ENCODE peak calls at places on chromosomes 3 and 15, in seven cellular contexts. L is GM23338, K is HCT116, S is PC-3, V is hepatocyte, T is MM.1S, W is neural progenitor cell. D is an unnamed sample.

GRCh38 chr3:65828706-65829105 is 210.0 kb downstream of the MAGI1 start:
- DNase-seq in V (no peak), L (peak; percentile 47), T (no peak), W (no peak), S (no peak), K (no peak), D (peak; percentile 78)

GRCh38 chr3:44235604-44236484 is 5.8 kb upstream of the TOPAZ1 start:
- DNase-seq in W (peak; percentile 85), V (peak; percentile 91), S (peak; percentile 93), K (peak; percentile 79), L (peak; percentile 91), T (peak; percentile 80), D (peak; percentile 92)

GRCh38 chr3:64290864-64291263 is 65.6 kb upstream of the PRICKLE2 start:
- DNase-seq in S (peak; percentile 3), T (no peak), K (no peak), V (no peak), W (no peak), L (no peak), D (peak; percentile 52)

GRCh38 chr3:57706462-57706861 is 13.6 kb upstream of the DENND6A start:
- DNase-seq in T (no peak), V (peak; percentile 59), W (no peak), S (peak; percentile 94), K (peak; percentile 21), L (no peak), D (peak; percentile 95)

GRCh38 chr3:196124608-196125007 is 42.7 kb upstream of the TFRC start:
- DNase-seq in W (no peak), S (no peak), K (no peak), L (no peak), T (no peak), V (no peak), D (no peak)

GRCh38 chr3:73493543-73494314 is 131.0 kb downstream of the PDZRN3 start:
- DNase-seq in V (no peak), T (no peak), W (no peak), L (no peak), K (no peak), S (no peak), D (peak; percentile 90)

GRCh38 chr15:70094690-70095311 is 2.9 kb downstream of the TLE3 start:
- DNase-seq in V (peak; percentile 14), K (no peak), S (no peak), W (no peak), L (no peak), T (peak; percentile 22), D (peak; percentile 18)

GRCh38 chr3:187770224-187770623 is 25.0 kb upstream of the BCL6 start:
- DNase-seq in V (no peak), S (no peak), K (no peak), W (no peak), L (no peak), T (peak; percentile 67), D (no peak)

GRCh38 chr3:100810671-100811070 is 101.4 kb downstream of the TFG start:
- DNase-seq in W (no peak), V (no peak), K (no peak), L (no peak), T (no peak), S (no peak), D (peak; percentile 83)

GRCh38 chr3:156449712-156450574 is 105.0 kb downstream of the SSR3 start:
- DNase-seq in S (peak; percentile 64), T (peak; percentile 75), L (peak; percentile 72), W (peak; percentile 48), V (peak; percentile 55), K (peak; percentile 37), D (peak; percentile 61)

GRCh38 chr3:34012102-34012461 is 213.7 kb downstream of the PDCD6IP start:
- DNase-seq in V (peak; percentile 82), T (no peak), S (peak; percentile 98), L (no peak), W (peak; percentile 14), K (peak; percentile 7), D (peak; percentile 98)

GRCh38 chr15:34818531-34818930 is 23.2 kb upstream of the ACTC1 start:
- DNase-seq in W (no peak), K (no peak), S (no peak), L (no peak), T (no peak), V (no peak), D (peak; percentile 73)

GRCh38 chr15:44084171-44084570 is 110.9 kb downstream of the FRMD5 start:
- DNase-seq in V (no peak), W (no peak), S (no peak), L (no peak), T (no peak), K (no peak), D (no peak)

GRCh38 chr3:188489639-188490405 is 335.9 kb downstream of the LPP start:
- DNase-seq in V (no peak), S (no peak), T (no peak), K (no peak), L (no peak), W (no peak), D (peak; percentile 86)

GRCh38 chr3:77039606-77040553 is at the start of gene ROBO2:
- DNase-seq in S (no peak), K (no peak), T (no peak), V (peak; percentile 80), L (peak; percentile 84), W (peak; percentile 91), D (peak; percentile 49)

GRCh38 chr15:88623061-88623460 is 1.9 kb downstream of the AEN start:
- DNase-seq in V (peak; percentile 54), K (peak; percentile 64), T (no peak), W (no peak), S (peak; percentile 92), L (no peak), D (peak; percentile 96)

GRCh38 chr3:58657571-58658141 is 8.9 kb downstream of the FAM3D start:
- DNase-seq in V (no peak), W (no peak), L (no peak), S (peak; percentile 31), T (no peak), K (no peak), D (no peak)

GRCh38 chr3:102354818-102355515 is 79.8 kb upstream of the ZPLD1 start:
- DNase-seq in K (peak; percentile 12), T (no peak), W (no peak), L (no peak), S (peak; percentile 85), V (peak; percentile 66), D (peak; percentile 27)

GRCh38 chr3:122497425-122497824 is 17.3 kb downstream of the KPNA1 start:
- DNase-seq in V (no peak), K (peak; percentile 45), W (no peak), T (peak; percentile 59), L (no peak), S (peak; percentile 95), D (peak; percentile 94)

GRCh38 chr3:111582114-111582461 is 13.1 kb downstream of the ZBED2 start:
- DNase-seq in W (no peak), S (peak; percentile 98), K (peak; percentile 63), T (no peak), V (peak; percentile 62), L (no peak), D (peak; percentile 87)

GRCh38 chr3:129908417-129908816 is 14.9 kb upstream of the TMCC1 start:
- DNase-seq in V (peak; percentile 64), L (no peak), S (peak; percentile 54), T (no peak), K (no peak), W (no peak), D (no peak)

GRCh38 chr3:50532062-50532705 is 28.8 kb upstream of the CACNA2D2 start:
- DNase-seq in K (no peak), W (no peak), T (no peak), V (no peak), L (no peak), S (no peak), D (peak; percentile 24)

DNA sequence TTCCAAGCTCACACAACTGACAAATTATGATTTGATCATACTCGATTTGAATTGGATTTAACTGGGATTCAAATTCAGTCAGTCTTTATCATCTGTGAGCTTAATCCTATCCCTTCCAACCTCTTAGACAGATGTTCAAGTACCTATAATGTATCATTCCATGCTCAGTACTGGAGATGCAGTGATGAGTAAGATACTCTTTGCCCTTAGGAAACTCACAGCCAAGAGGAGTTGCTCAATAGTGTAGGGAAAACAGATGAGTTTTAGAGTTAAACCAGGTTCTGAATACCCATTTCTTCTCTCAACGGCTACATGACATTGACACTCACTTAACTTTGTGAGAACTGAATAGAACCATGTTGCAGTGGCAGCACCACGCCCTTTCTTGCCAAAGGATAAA is 91.4 kb downstream of the RASA2 start:
- DNase-seq in S (no peak), V (no peak), W (no peak), T (no peak), L (no peak), K (no peak), D (peak; percentile 75)
- H3K36me3 ChIP-seq in S (peaks cover 9% of the 10 kb centered on the region), V (no peaks in the 10 kb centered on the region), W (peaks cover 23% of the 10 kb centered on the region), T (peaks cover 16% of the 10 kb centered on the region), L (no peaks in the 10 kb centered on the region), K (peaks cover 8% of the 10 kb centered on the region), D (peaks cover 70% of the 10 kb centered on the region)

DNA sequence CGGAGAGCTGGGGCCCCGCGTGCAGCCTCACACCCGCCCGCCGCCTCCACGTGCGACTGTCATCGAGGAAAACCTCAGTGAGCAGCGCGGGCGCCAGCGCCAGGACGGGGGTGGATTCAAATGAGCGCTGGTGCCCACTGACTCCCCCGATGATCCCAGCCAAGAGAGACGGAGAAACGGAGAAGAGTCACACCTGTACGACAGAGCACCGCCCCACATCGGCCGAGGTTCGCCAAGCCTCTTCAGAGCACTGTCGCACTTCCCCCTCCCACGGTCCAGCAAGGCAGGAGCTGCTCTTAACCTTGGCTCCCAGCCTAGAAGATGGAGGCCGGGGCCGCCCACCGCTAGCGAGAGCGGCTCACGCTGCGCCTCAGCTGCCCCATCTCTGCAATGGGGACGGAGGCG is 130.9 kb upstream of the IQSEC1 start:
- DNase-seq in T (no peak), K (no peak), L (peak; percentile 59), S (no peak), V (no peak), W (no peak), D (no peak)
- TF ChIP-seq EZH2 in T (no peak), K (no peak), L (no peak), S (no peak), V (no peak), W (no peak), D (no peak)

DNA sequence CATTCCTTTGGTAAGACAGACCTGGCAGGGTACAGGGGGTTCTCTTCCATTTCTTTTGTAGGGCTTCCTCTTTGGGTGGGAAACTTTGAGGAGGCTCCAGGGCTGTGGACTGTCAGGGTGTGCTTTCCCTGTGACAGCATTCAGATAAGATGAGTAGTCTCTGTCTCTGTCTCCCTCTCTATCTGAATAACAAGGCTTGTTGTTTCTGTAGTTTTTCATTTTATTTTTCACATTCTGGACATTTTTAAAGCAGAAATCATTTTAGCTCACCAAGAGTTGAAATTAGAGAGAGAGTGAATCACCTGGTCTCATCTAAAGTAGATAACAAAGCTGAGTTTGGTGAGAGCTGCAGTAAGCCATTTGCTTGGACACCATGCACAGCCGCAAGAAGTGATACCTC is 100.8 kb upstream of the TPM1 start:
- DNase-seq in L (no peak), W (no peak), V (no peak), S (no peak), K (no peak), T (no peak), D (peak; percentile 63)
- TF ChIP-seq EZH2phosphoT487 in L (no peak), W (no peak), V (no peak), S (no peak), K (no peak), T (no peak), D (no peak)

GRCh38 chr3:31652296-31652695 is 119.6 kb downstream of the STT3B start:
- DNase-seq in L (no peak), T (no peak), S (no peak), K (no peak), W (no peak), V (no peak), D (no peak)

GRCh38 chr3:31653464-31653863 is 120.7 kb downstream of the STT3B start:
- DNase-seq in W (no peak), V (no peak), S (no peak), T (no peak), K (no peak), L (no peak), D (no peak)

GRCh38 chr3:31645233-31645632 is 112.5 kb downstream of the STT3B start:
- DNase-seq in V (no peak), L (no peak), W (no peak), S (no peak), T (no peak), K (no peak), D (no peak)

GRCh38 chr3:31648286-31648968 is 115.7 kb downstream of the STT3B start:
- DNase-seq in T (no peak), S (no peak), L (no peak), V (no peak), K (no peak), W (no peak), D (no peak)
- H3K36me3 ChIP-seq in T (no peaks in the 10 kb centered on the region), S (peaks cover 51% of the 10 kb centered on the region), L (peaks cover 6% of the 10 kb centered on the region), V (peaks cover 9% of the 10 kb centered on the region), K (peaks cover 5% of the 10 kb centered on the region), W (no peaks in the 10 kb centered on the region), D (peaks cover 16% of the 10 kb centered on the region)

D was measured in GM23248.